ENCODE peak calls at places on chromosome 7, in seven cellular contexts. Z is kidney, M is body of pancreas, V is colonic mucosa, H is SK-N-MC, X is K562, I is heart right ventricle. W is an unnamed sample.

GRCh38 chr7:27900006-27900405 is 160.0 kb downstream of the TAX1BP1 start:
- DNase-seq in Z (no peak), V (no peak), H (no peak), I (no peak), M (no peak), X (no peak), W (no peak)

GRCh38 chr7:977326-978048 is 2.1 kb upstream of the COX19 start:
- DNase-seq in Z (peak), H (no peak), V (peak), M (peak), X (no peak), I (no peak), W (no peak)

GRCh38 chr7:51346136-51346535 is 29.5 kb upstream of the COBL start:
- DNase-seq in X (no peak), Z (no peak), H (no peak), V (no peak), I (no peak), M (no peak), W (no peak)

GRCh38 chr7:129865093-129865931 is 87.4 kb downstream of the UBE2H start:
- DNase-seq in X (no peak), M (no peak), V (no peak), I (no peak), H (no peak), Z (no peak), W (no peak)

GRCh38 chr7:133675510-133676218 is 422.8 kb downstream of the EXOC4 start:
- DNase-seq in X (no peak), H (no peak), V (no peak), Z (no peak), M (no peak), I (no peak), W (no peak)

GRCh38 chr7:6016653-6016966 is 7.5 kb downstream of the AIMP2 start:
- DNase-seq in I (no peak), Z (no peak), H (no peak), X (no peak), M (no peak), V (no peak), W (no peak)

GRCh38 chr7:27168265-27168947 is 3.1 kb upstream of the HOXA9 start:
- DNase-seq in I (no peak), H (no peak), Z (peak), M (no peak), X (no peak), V (peak), W (no peak)

GRCh38 chr7:74683799-74684198 is 26.3 kb downstream of the GTF2I start:
- DNase-seq in H (no peak), I (no peak), V (no peak), M (no peak), Z (no peak), X (no peak), W (no peak)

GRCh38 chr7:142557971-142558582 is 191.2 kb upstream of the PRSS1 start:
- DNase-seq in I (no peak), V (peak), X (peak), H (no peak), Z (no peak), M (peak), W (peak)

GRCh38 chr7:40698214-40698920 is 563.6 kb downstream of the SUGCT start:
- DNase-seq in Z (no peak), M (no peak), I (no peak), H (no peak), V (no peak), X (no peak), W (no peak)

GRCh38 chr7:7761340-7761973 is 43.0 kb upstream of the RPA3 start:
- DNase-seq in I (no peak), X (peak), H (no peak), V (no peak), Z (no peak), M (no peak), W (no peak)

GRCh38 chr7:118372530-118372929 is 148.0 kb downstream of the ANKRD7 start:
- DNase-seq in I (no peak), M (peak), V (no peak), X (peak), Z (no peak), H (peak), W (no peak)
- H3K4me3 ChIP-seq in I (no peak), M (no peak), V (no peak), X (no peak), Z (no peak), H (peak), W (no peak)

GRCh38 chr7:45575501-45576248 is 1.5 kb downstream of the ADCY1 start:
- DNase-seq in M (no peak), Z (no peak), I (no peak), H (no peak), V (no peak), X (no peak), W (peak)

GRCh38 chr7:45574521-45575500 is 643 bp downstream of the ADCY1 start:
- DNase-seq in M (peak), X (no peak), Z (peak), H (no peak), V (no peak), I (peak), W (peak)

GRCh38 chr7:45573636-45574470 is at the start of gene ADCY1:
- DNase-seq in M (no peak), H (no peak), I (peak), V (no peak), X (peak), Z (no peak), W (peak)

GRCh38 chr7:45570797-45571196 is 3.4 kb upstream of the ADCY1 start:
- DNase-seq in X (no peak), V (no peak), H (no peak), M (no peak), Z (no peak), I (no peak), W (peak)

GRCh38 chr7:45573199-45573598 is 969 bp upstream of the ADCY1 start:
- DNase-seq in I (no peak), H (no peak), Z (no peak), M (no peak), V (no peak), X (no peak), W (peak)
- H3K4me3 ChIP-seq in I (no peak), H (no peak), Z (no peak), M (no peak), V (no peak), X (no peak), W (peak)

GRCh38 chr7:117600912-117601311 is 121.1 kb downstream of the CFTR start:
- DNase-seq in V (no peak), M (no peak), Z (no peak), H (no peak), I (no peak), X (no peak), W (no peak)

GRCh38 chr7:117605712-117606111 is 125.9 kb downstream of the CFTR start:
- DNase-seq in I (no peak), H (no peak), X (no peak), Z (no peak), V (no peak), M (no peak), W (no peak)

GRCh38 chr7:117610390-117610789 is 130.6 kb downstream of the CFTR start:
- DNase-seq in H (no peak), I (no peak), Z (no peak), M (no peak), X (no peak), V (no peak), W (no peak)

GRCh38 chr7:117603627-117604026 is 123.8 kb downstream of the CFTR start:
- DNase-seq in I (no peak), V (no peak), X (no peak), Z (no peak), H (no peak), M (no peak), W (no peak)

DNA sequence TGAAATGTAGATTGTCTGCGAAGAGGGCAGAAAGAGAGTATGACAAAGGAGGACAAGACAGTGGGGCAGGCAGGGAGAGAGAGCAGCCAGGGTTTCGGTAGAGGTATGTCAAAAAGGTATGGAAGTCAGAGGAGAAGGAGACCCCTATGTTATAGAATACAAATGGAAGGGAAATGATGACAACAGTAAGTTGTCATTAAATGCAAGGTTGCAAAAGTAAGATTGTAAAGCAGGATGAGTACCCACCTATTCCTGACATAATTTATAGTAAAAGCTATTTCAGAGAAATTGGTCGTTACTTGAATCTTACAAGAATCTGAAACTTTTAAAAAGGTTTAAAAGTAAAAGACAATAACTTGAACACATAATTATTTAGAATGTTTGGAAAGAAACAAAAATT is 126.3 kb downstream of the CFTR start:
- DNase-seq in V (no peak), X (no peak), I (no peak), H (no peak), Z (no peak), M (no peak), W (no peak)
- H3K4me3 ChIP-seq in V (no peak), X (no peak), I (no peak), H (no peak), Z (no peak), M (no peak), W (no peak)

GRCh38 chr7:150912427-150912826 is 60.1 kb downstream of the AOC1 start:
- DNase-seq in I (no peak), V (no peak), M (no peak), H (no peak), X (no peak), Z (no peak), W (no peak)

GRCh38 chr7:150908173-150908572 is 55.9 kb downstream of the AOC1 start:
- DNase-seq in Z (no peak), V (no peak), I (no peak), X (no peak), H (no peak), M (no peak), W (no peak)

GRCh38 chr7:150910996-150911422 is 58.7 kb downstream of the AOC1 start:
- DNase-seq in V (no peak), I (no peak), X (no peak), H (no peak), M (no peak), Z (no peak), W (no peak)

GRCh38 chr7:150911590-150912267 is 59.4 kb downstream of the AOC1 start:
- DNase-seq in V (no peak), H (no peak), X (no peak), Z (no peak), I (no peak), M (no peak), W (no peak)

GRCh38 chr7:150909192-150909591 is 56.9 kb downstream of the AOC1 start:
- DNase-seq in Z (no peak), X (no peak), I (no peak), V (no peak), H (no peak), M (no peak), W (peak)
- H3K4me3 ChIP-seq in Z (no peak), X (no peak), I (no peak), V (no peak), H (no peak), M (no peak), W (no peak)

DNA sequence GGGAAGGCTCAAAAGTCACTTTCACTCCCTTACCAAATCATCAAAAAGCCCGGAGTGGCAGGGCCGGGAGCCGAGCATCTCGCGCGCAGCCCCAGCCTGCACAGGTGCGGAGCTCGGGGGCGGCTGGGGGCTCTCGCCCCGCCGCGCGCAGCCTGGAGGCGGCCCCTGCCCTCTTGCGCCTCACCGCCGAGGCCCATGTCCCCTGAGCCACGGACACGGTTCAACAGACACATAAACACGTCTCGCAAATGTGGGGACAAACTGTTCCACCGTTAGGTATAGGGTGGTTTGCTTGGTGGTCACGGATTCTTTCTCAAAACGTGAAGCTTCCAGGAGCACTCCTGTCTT is 701 bp downstream of the GSAP start:
- DNase-seq in X (no peak), I (peak), Z (peak), M (peak), H (no peak), V (peak), W (peak)
- H3K4me3 ChIP-seq in X (no peak), I (peak), Z (peak), M (peak), H (peak), V (peak), W (peak)

DNA sequence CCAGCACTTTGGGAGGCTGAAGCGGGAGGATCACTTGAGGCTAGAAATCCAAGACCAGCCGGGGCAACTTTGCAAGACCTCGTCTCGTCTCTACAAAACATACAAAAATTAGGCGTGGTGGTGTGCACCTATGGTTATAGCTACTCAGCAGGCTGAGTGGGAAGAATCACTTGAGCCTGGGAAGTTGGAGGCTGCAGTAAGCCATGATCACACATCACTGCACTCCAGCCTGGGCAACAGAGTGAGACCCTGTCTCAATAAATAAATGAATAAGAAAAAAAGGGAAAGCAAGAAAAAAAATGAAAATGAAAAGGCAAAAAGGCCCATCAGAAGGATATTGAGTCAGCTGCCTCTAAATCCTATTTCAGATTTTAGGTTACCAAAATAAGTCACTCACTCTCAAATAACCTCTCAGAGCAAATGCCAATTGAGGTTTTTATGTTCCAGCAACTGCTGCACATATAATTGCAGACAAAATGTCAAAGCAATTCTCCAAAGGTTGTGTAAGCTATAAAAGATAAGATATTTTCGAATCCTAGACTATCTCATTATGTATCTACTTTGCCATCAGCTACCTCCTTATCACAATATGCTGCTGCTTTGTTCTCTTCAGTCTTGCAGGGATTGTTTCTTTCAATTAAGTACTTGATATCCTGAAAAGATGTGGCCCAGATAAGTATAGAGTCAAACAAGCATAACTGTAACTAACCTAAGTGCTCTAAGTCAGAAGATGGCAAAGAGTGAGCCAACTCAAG is 4.7 kb downstream of the BAZ1B start:
- DNase-seq in Z (no peak), H (no peak), X (peak), I (no peak), M (no peak), V (no peak), W (no peak)
- H3K4me3 ChIP-seq in Z (no peak), H (no peak), X (no peak), I (no peak), M (no peak), V (no peak), W (no peak)

GRCh38 chr7:68218461-68218860 is 1221.8 kb downstream of the TYW1 start:
- DNase-seq in M (no peak), Z (no peak), I (no peak), H (no peak), X (no peak), V (no peak), W (no peak)

GRCh38 chr7:68217426-68217825 is 1220.8 kb downstream of the TYW1 start:
- DNase-seq in H (no peak), I (no peak), X (no peak), V (no peak), M (no peak), Z (no peak), W (no peak)

GRCh38 chr7:68213838-68214237 is 1217.2 kb downstream of the TYW1 start:
- DNase-seq in X (no peak), M (no peak), Z (no peak), I (no peak), V (no peak), H (no peak), W (no peak)

GRCh38 chr7:68216046-68216445 is 1219.4 kb downstream of the TYW1 start:
- DNase-seq in V (no peak), M (peak), H (no peak), I (no peak), Z (no peak), X (no peak), W (no peak)
- H3K4me3 ChIP-seq in V (no peak), M (no peak), H (no peak), I (no peak), Z (no peak), X (no peak), W (no peak)

GRCh38 chr7:150379590-150380379 is 655 bp downstream of the ZNF775 start:
- DNase-seq in Z (no peak), M (no peak), I (no peak), V (peak), H (no peak), X (no peak), W (peak)

GRCh38 chr7:150381785-150382122 is 2.6 kb downstream of the ZNF775 start:
- DNase-seq in Z (no peak), V (no peak), M (no peak), I (no peak), H (no peak), X (no peak), W (peak)

GRCh38 chr7:150380463-150380862 is 1.3 kb downstream of the ZNF775 start:
- DNase-seq in Z (no peak), I (no peak), H (no peak), X (no peak), M (no peak), V (no peak), W (peak)

GRCh38 chr7:150382123-150382843 is 3.2 kb downstream of the ZNF775 start:
- DNase-seq in M (no peak), Z (no peak), I (no peak), V (peak), H (no peak), X (no peak), W (peak)

GRCh38 chr7:150381096-150381495 is 2.0 kb downstream of the ZNF775 start:
- DNase-seq in H (no peak), I (no peak), V (no peak), M (no peak), Z (no peak), X (no peak), W (peak)
- H3K4me3 ChIP-seq in H (no peak), I (no peak), V (no peak), M (no peak), Z (no peak), X (no peak), W (no peak)

W was measured in H7.